ENCODE peak calls at places on chromosomes 12 and 14, in four cellular contexts. N is GM12878, J is H1, H is HepG2. W is an unnamed sample.

GRCh38 chr12:128098725-128099124 is 168.2 kb upstream of the TMEM132C start:
- DNase-seq in N (no peak), J (no peak), H (no peak), W (no peak)

GRCh38 chr12:50088577-50089335 is 3.6 kb downstream of the SMARCD1 start:
- DNase-seq in N (peak; percentile 37), J (no peak), H (peak; percentile 68), W (no peak)

GRCh38 chr12:9103050-9103854 is 12.5 kb downstream of the A2M start:
- DNase-seq in J (no peak), N (no peak), H (no peak), W (no peak)

GRCh38 chr12:75908961-75909699 is 122.4 kb downstream of the PHLDA1 start:
- DNase-seq in H (peak; percentile 27), J (no peak), N (no peak), W (no peak)

GRCh38 chr12:52389313-52390207 is 4.1 kb upstream of the KRT84 start:
- DNase-seq in H (no peak), N (no peak), J (no peak), W (peak; percentile 22)

GRCh38 chr14:26888592-26888991 is 290.8 kb upstream of the NOVA1 start:
- DNase-seq in J (no peak), H (no peak), N (no peak), W (no peak)

GRCh38 chr12:93090768-93091172 is 161.7 kb upstream of the EEA1 start:
- DNase-seq in H (no peak), N (no peak), J (no peak), W (no peak)

GRCh38 chr12:53078425-53079225 is 565 bp downstream of the SPRYD3 start:
- DNase-seq in N (no peak), J (no peak), H (no peak), W (no peak)

GRCh38 chr14:59377991-59378720 is 87.0 kb downstream of the GPR135 start:
- DNase-seq in J (no peak), N (no peak), H (no peak), W (no peak)

GRCh38 chr14:98957211-98958047 is 314.6 kb downstream of the BCL11B start:
- DNase-seq in J (no peak), H (no peak), N (no peak), W (no peak)
- TF ChIP-seq SUZ12 in J (no peak), H (no peak), N (no peak), W (no peak)

DNA sequence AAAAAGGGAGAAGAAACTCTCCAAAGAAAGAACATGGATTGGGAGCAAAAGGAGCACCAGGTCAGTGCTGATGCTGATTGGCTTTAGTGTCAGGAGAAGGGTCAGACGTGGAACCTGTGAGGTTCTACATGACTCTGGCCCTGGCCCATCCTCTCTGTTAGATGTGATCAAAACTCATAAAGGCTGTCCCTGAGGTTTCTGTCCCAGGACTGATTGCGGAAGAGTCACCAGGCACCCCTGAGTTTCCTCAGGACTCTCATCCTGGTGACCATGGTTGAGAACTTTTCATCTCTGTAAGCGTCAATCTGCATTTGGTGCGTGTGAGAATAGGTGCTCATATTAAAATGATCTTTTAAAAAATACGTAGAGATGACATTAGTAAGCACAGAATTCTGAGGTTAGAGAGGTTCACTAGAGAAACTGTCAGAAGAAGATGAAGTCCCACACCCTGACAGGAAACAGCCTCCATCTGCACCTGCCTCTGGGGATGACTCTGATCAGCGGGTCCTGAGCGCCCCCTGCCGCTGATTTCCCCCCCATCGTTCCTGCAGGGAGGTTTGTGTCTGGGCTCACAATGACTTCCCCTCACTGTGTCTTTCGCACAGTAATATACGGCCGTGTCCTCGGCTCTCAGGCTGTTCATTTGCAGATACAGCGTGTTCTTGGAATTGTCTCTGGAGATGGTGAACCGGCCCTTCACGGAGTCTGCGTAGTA is 741.8 kb downstream of the TMEM121 start:
- DNase-seq in H (no peak), J (no peak), N (no peak), W (peak; percentile 28)
- H3K9me3 ChIP-seq in H (no peaks in the 10 kb centered on the region), J (peaks cover 61% of the 10 kb centered on the region), N (no peaks in the 10 kb centered on the region), W (no peaks in the 10 kb centered on the region)

GRCh38 chr14:100813291-100813690 is 12.6 kb upstream of the MEG3 start:
- DNase-seq in N (no peak), J (no peak), H (no peak), W (no peak)

GRCh38 chr14:100807496-100807895 is 18.4 kb upstream of the MEG3 start:
- DNase-seq in J (no peak), N (no peak), H (no peak), W (no peak)

GRCh38 chr14:100807979-100808734 is 17.8 kb upstream of the MEG3 start:
- DNase-seq in J (no peak), H (no peak), N (no peak), W (no peak)

GRCh38 chr14:100810435-100810834 is 15.5 kb upstream of the MEG3 start:
- DNase-seq in N (no peak), J (no peak), H (no peak), W (no peak)

DNA sequence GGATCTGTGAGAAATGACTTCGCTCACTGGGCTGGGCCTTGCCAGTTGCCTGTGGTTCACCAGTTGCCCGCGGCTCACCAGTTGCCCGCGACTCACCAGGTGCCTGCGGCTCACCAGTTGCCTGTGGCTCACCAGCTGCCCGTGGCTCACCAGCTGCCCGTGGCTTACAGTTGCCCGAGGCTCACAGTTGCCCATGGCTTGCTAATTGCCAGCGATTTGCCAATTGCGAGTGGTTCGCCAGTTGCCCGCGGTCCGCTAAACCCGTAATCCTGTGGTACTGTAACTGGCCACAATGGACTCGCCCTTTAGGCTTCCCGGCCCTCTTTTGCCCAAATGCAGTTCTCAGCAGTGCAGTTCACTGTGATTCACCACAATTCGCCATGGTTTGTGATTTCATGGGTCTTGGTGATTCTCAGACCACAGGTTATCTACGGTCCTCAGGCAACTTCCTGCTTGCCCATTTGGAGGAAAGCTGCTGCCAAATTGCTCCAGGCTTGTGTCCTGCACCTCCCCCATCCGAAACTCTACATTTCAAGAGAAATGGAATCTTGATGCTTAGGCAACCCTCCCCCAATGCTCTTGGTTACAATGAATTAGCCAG is 15.0 kb upstream of the MEG3 start:
- DNase-seq in N (no peak), J (no peak), H (no peak), W (no peak)
- TF ChIP-seq YY1 in N (no peak), J (no peak), H (no peak), W (no peak)

DNA sequence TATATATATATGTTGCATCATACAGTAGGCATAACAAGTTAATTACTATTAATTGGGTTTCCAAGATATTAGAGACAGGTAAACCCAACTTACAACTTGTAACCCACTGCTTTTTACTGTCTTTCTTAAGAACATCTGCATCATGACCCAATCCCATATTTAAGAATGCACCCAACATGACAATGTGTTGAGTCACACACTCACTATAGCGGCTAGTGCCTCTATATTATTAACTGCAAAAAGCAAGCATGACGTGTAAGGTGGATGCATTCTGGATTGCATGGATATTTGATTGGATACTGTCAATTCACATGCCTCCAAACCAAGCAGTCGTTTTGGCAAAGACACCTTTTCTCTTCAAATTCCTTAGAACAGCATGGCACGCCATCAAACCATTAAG is 68.2 kb downstream of the KSR2 start:
- DNase-seq in J (no peak), N (no peak), H (no peak), W (no peak)
- TF ChIP-seq SUZ12 in J (no peak), N (no peak), H (no peak), W (no peak)

GRCh38 chr12:113477842-113478215 is 6.2 kb upstream of the LHX5 start:
- DNase-seq in J (no peak), H (no peak), N (no peak), W (no peak)
- H3K9me3 ChIP-seq in J (no peaks in the 10 kb centered on the region), H (no peaks in the 10 kb centered on the region), N (no peaks in the 10 kb centered on the region), W (no peaks in the 10 kb centered on the region)

GRCh38 chr12:125996438-125996837 is 931.2 kb downstream of the AACS start:
- DNase-seq in N (no peak), J (no peak), H (no peak), W (no peak)
- TF ChIP-seq YY1 in N (no peak), J (no peak), H (no peak), W (no peak)

DNA sequence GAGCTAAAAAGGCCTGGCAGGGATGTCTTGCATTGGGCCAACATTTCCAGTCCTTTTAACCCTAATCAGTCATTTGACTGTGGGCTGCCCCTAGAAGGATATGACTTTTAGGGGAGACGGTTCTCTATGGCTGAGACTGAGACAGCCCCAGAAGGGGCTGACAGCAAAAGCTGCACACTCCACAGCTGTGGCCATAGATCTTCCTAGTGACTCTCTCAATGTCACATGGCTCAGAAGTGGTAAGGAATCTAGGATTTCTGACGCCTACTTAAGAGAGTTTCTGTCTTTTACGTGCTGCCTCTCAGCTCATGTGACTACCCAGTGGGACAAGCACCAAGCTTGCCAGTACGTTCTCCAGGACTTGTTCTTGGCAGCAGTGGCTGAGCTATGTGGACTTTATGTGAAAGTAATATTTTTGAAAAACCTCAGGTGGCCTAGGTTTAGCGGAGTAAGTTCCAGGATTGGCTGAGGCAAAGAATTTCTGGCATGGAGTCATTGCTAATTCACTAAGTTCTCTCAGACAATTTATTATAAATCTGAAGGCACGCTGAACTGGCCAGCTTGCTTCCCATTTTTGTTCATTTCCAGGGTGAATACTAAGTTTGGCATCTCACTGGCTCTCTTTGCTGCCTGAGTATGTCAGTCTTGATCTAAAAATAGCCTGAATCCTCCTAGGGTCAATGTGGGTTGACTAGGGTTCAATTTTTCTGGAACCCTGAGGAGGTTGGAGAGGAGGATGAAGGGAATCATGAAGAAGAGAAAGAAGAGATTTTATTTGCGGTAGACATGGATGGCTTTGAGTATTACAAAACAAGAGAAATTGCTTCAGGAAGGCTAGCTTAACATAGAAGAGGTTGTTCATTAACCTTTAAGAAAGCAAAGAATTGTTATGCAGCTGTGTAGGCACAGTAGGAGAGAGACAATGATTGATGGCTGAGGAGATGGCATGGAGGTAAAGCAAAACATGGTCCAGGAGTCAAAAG is 271.8 kb downstream of the AEBP2 start:
- DNase-seq in N (no peak), J (no peak), H (peak; percentile 1), W (no peak)
- TF ChIP-seq SUZ12 in N (no peak), J (no peak), H (no peak), W (no peak)

DNA sequence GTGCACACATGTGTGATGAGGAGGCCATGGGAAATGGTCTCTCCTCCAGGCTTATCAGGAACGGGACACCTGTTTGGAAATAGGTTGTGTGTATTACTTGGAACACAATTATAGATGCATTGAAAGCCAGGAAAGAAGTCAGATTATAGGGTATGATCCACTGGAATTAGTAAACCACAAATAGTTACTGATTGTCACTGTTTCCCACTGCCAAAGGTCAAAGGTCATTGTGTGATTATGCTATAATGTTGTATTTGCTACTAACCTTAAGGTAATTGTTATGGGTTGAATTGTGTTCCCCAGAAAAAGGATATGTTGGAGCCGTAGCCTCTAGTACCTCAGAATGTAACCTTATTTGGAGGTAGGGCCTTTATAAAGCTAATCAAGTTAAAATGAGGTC is 129.9 kb upstream of the FBXO33 start:
- DNase-seq in J (no peak), H (no peak), N (no peak), W (no peak)
- H3K9me3 ChIP-seq in J (peaks cover 9% of the 10 kb centered on the region), H (peaks cover 25% of the 10 kb centered on the region), N (no peaks in the 10 kb centered on the region), W (peaks cover 7% of the 10 kb centered on the region)